ENCODE peak calls at places on chromosomes 12 and 14, in four cellular contexts. One of them, this sample, is unnamed.

GRCh38 chr12:26121841-26122680 is 2.8 kb downstream of the BHLHE41 start:
- DNase-seq in astrocyte: no peak
- DNase-seq in foreskin fibroblast: peak; percentile 17
- DNase-seq in Panc1: no peak
- DNase-seq in this sample: no peak

GRCh38 chr14:75047506-75047905 is 3.8 kb downstream of the MLH3 start:
- DNase-seq in astrocyte: no peak
- DNase-seq in foreskin fibroblast: peak; percentile 39
- DNase-seq in Panc1: no peak
- DNase-seq in this sample: no peak

GRCh38 chr12:27055966-27056365 is 26.4 kb downstream of the C12orf71 start:
- DNase-seq in astrocyte: no peak
- DNase-seq in foreskin fibroblast: no peak
- DNase-seq in Panc1: no peak
- DNase-seq in this sample: no peak

GRCh38 chr14:49892301-49892635 is 614 bp upstream of the ARF6 start:
- DNase-seq in astrocyte: peak; percentile 73
- DNase-seq in foreskin fibroblast: peak; percentile 67
- DNase-seq in Panc1: no peak
- DNase-seq in this sample: peak; percentile 58

GRCh38 chr12:19546611-19547162 is 107.4 kb downstream of the AEBP2 start:
- DNase-seq in astrocyte: peak; percentile 41
- DNase-seq in foreskin fibroblast: peak; percentile 12
- DNase-seq in Panc1: no peak
- DNase-seq in this sample: no peak

GRCh38 chr14:69887740-69888657 is 8.8 kb downstream of the SMOC1 start:
- DNase-seq in astrocyte: peak; percentile 16
- DNase-seq in foreskin fibroblast: peak; percentile 62
- DNase-seq in Panc1: no peak
- DNase-seq in this sample: no peak

GRCh38 chr14:99731536-99732435 is 47.7 kb downstream of the CYP46A1 start:
- DNase-seq in astrocyte: no peak
- DNase-seq in foreskin fibroblast: no peak
- DNase-seq in Panc1: no peak
- DNase-seq in this sample: no peak

GRCh38 chr14:83909507-83909906 is 1620.4 kb upstream of the FLRT2 start:
- DNase-seq in astrocyte: no peak
- DNase-seq in foreskin fibroblast: peak; percentile 4
- DNase-seq in Panc1: no peak
- DNase-seq in this sample: no peak

GRCh38 chr12:1587927-1588573 is 6.3 kb downstream of the FBXL14 start:
- DNase-seq in astrocyte: no peak
- DNase-seq in foreskin fibroblast: no peak
- DNase-seq in Panc1: no peak
- DNase-seq in this sample: no peak

GRCh38 chr12:68189766-68190700 is 30.5 kb upstream of the IFNG start:
- DNase-seq in astrocyte: peak; percentile 89
- DNase-seq in foreskin fibroblast: no peak
- DNase-seq in Panc1: no peak
- DNase-seq in this sample: no peak

GRCh38 chr12:71840226-71840847 is 778 bp downstream of the TBC1D15 start:
- DNase-seq in astrocyte: peak; percentile 74
- DNase-seq in foreskin fibroblast: peak; percentile 68
- DNase-seq in Panc1: peak; percentile 30
- DNase-seq in this sample: peak; percentile 23

GRCh38 chr12:72271741-72272661 is at the start of gene TRHDE:
- DNase-seq in astrocyte: peak; percentile 64
- DNase-seq in foreskin fibroblast: peak; percentile 68
- DNase-seq in Panc1: no peak
- DNase-seq in this sample: no peak

GRCh38 chr14:34699873-34700621 is 14.3 kb downstream of the CFL2 start:
- DNase-seq in astrocyte: peak; percentile 92
- DNase-seq in foreskin fibroblast: peak; percentile 87
- DNase-seq in Panc1: peak; percentile 93
- DNase-seq in this sample: peak; percentile 89

GRCh38 chr14:104682107-104682593 is 7.3 kb upstream of the INF2 start:
- DNase-seq in astrocyte: no peak
- DNase-seq in foreskin fibroblast: no peak
- DNase-seq in Panc1: no peak
- DNase-seq in this sample: no peak

GRCh38 chr12:87642245-87642644 is 387.0 kb downstream of the C12orf50 start:
- DNase-seq in astrocyte: no peak
- DNase-seq in foreskin fibroblast: no peak
- DNase-seq in Panc1: no peak
- DNase-seq in this sample: no peak

GRCh38 chr12:56205445-56205844 is 16.2 kb upstream of the SMARCC2 start:
- DNase-seq in astrocyte: no peak
- DNase-seq in foreskin fibroblast: no peak
- DNase-seq in Panc1: no peak
- DNase-seq in this sample: no peak

GRCh38 chr12:51269174-51270066 is 795 bp downstream of the SMAGP start:
- DNase-seq in astrocyte: peak; percentile 17
- DNase-seq in foreskin fibroblast: no peak
- DNase-seq in Panc1: no peak
- DNase-seq in this sample: no peak

GRCh38 chr12:58186914-58187313 is 245.5 kb downstream of the ATP23 start:
- DNase-seq in astrocyte: no peak
- DNase-seq in foreskin fibroblast: no peak
- DNase-seq in Panc1: no peak
- DNase-seq in this sample: no peak

GRCh38 chr12:126156806-126157574 is 1091.8 kb downstream of the AACS start:
- DNase-seq in astrocyte: no peak
- DNase-seq in foreskin fibroblast: no peak
- DNase-seq in Panc1: no peak
- DNase-seq in this sample: no peak

GRCh38 chr12:108773798-108774788 is 42.8 kb upstream of the CORO1C start:
- DNase-seq in astrocyte: peak; percentile 56
- DNase-seq in foreskin fibroblast: peak; percentile 77
- DNase-seq in Panc1: no peak
- DNase-seq in this sample: peak; percentile 76

GRCh38 chr14:93707475-93707874 is 80.8 kb downstream of the PRIMA1 start:
- DNase-seq in astrocyte: no peak
- DNase-seq in foreskin fibroblast: no peak
- DNase-seq in Panc1: no peak
- DNase-seq in this sample: no peak

GRCh38 chr14:91466192-91466591 is 43.9 kb downstream of the PPP4R3A start:
- DNase-seq in astrocyte: peak; percentile 6
- DNase-seq in foreskin fibroblast: no peak
- DNase-seq in Panc1: no peak
- DNase-seq in this sample: no peak

GRCh38 chr12:10717410-10717809 is 5.7 kb downstream of the YBX3 start:
- DNase-seq in astrocyte: peak; percentile 51
- DNase-seq in foreskin fibroblast: no peak
- DNase-seq in Panc1: no peak
- DNase-seq in this sample: no peak

GRCh38 chr12:83945871-83946270 is 966.7 kb downstream of the SLC6A15 start:
- DNase-seq in astrocyte: peak; percentile 26
- DNase-seq in foreskin fibroblast: peak; percentile 47
- DNase-seq in Panc1: no peak
- DNase-seq in this sample: peak; percentile 10

GRCh38 chr12:18264581-18265075 is 3.3 kb downstream of the PIK3C2G start:
- DNase-seq in astrocyte: no peak
- DNase-seq in foreskin fibroblast: no peak
- DNase-seq in Panc1: no peak
- DNase-seq in this sample: no peak

GRCh38 chr12:1138691-1139090 is 147.7 kb downstream of the ERC1 start:
- DNase-seq in astrocyte: no peak
- DNase-seq in foreskin fibroblast: no peak
- DNase-seq in Panc1: no peak
- DNase-seq in this sample: no peak

GRCh38 chr14:23465261-23465660 is 4.2 kb upstream of the NGDN start:
- DNase-seq in astrocyte: no peak
- DNase-seq in foreskin fibroblast: no peak
- DNase-seq in Panc1: no peak
- DNase-seq in this sample: no peak

GRCh38 chr14:32584079-32584478 is 255.0 kb downstream of the AKAP6 start:
- DNase-seq in astrocyte: no peak
- DNase-seq in foreskin fibroblast: no peak
- DNase-seq in Panc1: no peak
- DNase-seq in this sample: no peak

GRCh38 chr14:32590157-32590556 is 261.1 kb downstream of the AKAP6 start:
- DNase-seq in astrocyte: no peak
- DNase-seq in foreskin fibroblast: no peak
- DNase-seq in Panc1: no peak
- DNase-seq in this sample: no peak

GRCh38 chr14:32593290-32593942 is 264.3 kb downstream of the AKAP6 start:
- DNase-seq in astrocyte: peak; percentile 94
- DNase-seq in foreskin fibroblast: peak; percentile 82
- DNase-seq in Panc1: no peak
- DNase-seq in this sample: peak; percentile 32

DNA sequence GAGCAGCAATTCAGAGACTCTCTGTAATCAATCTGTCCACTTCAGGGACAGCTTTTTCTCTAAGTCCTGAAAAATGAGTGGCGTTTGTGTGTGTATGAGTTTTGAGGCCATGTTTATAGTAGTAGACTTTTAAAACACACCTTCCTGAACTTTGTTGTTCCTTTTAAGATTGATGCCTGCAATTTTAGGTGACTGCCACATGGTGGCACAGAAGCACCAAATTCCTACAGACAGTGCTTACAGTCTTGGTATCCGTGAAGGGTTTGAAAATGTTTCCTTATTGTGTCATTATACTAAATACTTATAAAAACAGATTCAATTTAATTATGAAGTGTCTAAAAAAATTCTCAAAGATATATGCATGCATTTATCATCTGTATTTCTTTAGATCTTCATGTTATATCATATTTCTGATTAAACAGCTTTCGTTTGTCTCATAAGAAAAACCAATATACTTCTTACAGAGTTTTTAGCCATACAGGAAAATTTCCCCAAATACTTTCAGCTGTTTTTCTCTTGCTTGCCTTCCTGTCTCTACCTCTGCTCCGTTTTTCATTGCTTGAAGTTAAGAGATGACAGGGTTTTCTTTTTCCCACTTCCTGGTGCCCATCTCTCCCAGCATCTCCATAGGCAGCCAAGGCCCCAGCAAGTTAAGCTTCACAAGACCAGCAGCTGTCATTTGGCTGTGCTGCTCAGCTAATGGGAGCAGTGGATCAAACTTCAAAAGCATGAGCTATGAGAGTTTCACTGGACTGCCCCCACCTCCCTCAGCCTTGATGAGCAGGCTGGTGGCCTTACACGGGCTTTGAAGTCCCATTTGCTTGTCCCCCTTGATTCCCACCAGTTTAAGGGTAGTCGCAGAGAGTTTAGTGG is 259.6 kb downstream of the AKAP6 start:
- DNase-seq in astrocyte: peak; percentile 40
- DNase-seq in foreskin fibroblast: peak; percentile 46
- DNase-seq in Panc1: no peak
- DNase-seq in this sample: no peak
- TF ChIP-seq CTCF in astrocyte: peak; percentile 95
- TF ChIP-seq CTCF in foreskin fibroblast: peak; percentile 72
- TF ChIP-seq CTCF in Panc1: peak; percentile 63
- TF ChIP-seq CTCF in this sample: peak; percentile 65

GRCh38 chr14:50941151-50941550 is 3.1 kb downstream of the PYGL start:
- DNase-seq in astrocyte: peak; percentile 92
- DNase-seq in foreskin fibroblast: no peak
- DNase-seq in Panc1: no peak
- DNase-seq in this sample: no peak

GRCh38 chr14:50944647-50945413 is 547 bp upstream of the PYGL start:
- DNase-seq in astrocyte: peak; percentile 33
- DNase-seq in foreskin fibroblast: no peak
- DNase-seq in Panc1: no peak
- DNase-seq in this sample: no peak

GRCh38 chr14:50946234-50946935 is 2.1 kb upstream of the PYGL start:
- DNase-seq in astrocyte: no peak
- DNase-seq in foreskin fibroblast: no peak
- DNase-seq in Panc1: no peak
- DNase-seq in this sample: no peak

GRCh38 chr14:50943261-50943942 is 881 bp downstream of the PYGL start:
- DNase-seq in astrocyte: peak; percentile 52
- DNase-seq in foreskin fibroblast: no peak
- DNase-seq in Panc1: no peak
- DNase-seq in this sample: no peak

DNA sequence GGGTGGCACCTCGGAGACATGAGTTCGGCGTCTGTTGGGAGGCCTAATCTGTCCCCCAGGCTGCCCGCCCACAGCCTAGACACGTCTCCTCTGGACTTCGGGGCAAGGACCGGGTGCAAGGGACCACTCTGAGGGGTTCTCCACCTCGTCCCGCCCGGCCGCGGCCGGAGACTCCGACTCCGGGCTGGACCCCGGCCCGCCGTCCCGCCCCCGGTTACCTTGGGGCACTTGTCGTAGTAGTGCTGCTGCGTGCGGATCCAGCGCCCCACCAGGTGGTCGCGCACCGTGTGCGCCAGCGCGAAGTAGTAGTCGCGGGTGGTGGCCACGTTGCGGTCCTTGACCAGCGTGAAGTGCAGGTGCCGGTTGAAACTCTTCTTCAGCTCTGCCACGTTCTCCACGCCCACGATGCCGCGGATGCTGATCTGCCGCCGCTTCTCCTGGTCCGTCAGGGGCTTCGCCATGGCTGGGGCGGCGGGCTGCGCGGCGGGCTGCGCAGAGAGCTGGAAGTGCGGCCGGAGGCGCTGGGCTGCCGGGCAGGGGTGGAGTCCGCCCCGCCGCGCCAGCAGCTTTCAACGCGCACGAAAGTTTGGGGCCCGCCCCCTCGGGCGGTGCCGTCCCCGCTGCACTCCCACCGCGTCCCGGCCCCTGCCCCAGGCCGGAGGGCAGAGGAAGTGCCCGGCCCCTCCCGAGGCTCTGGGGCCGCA is at the start of gene PYGL:
- DNase-seq in astrocyte: peak; percentile 52
- DNase-seq in foreskin fibroblast: peak; percentile 66
- DNase-seq in Panc1: no peak
- DNase-seq in this sample: no peak
- TF ChIP-seq CTCF in astrocyte: no peak
- TF ChIP-seq CTCF in foreskin fibroblast: no peak
- TF ChIP-seq CTCF in Panc1: no peak
- TF ChIP-seq CTCF in this sample: no peak

GRCh38 chr12:43060738-43061137 is 471.2 kb upstream of the PRICKLE1 start:
- DNase-seq in astrocyte: peak; percentile 36
- DNase-seq in foreskin fibroblast: no peak
- DNase-seq in Panc1: no peak
- DNase-seq in this sample: no peak

GRCh38 chr12:43058616-43059015 is 469.1 kb upstream of the PRICKLE1 start:
- DNase-seq in astrocyte: no peak
- DNase-seq in foreskin fibroblast: no peak
- DNase-seq in Panc1: no peak
- DNase-seq in this sample: no peak

DNA sequence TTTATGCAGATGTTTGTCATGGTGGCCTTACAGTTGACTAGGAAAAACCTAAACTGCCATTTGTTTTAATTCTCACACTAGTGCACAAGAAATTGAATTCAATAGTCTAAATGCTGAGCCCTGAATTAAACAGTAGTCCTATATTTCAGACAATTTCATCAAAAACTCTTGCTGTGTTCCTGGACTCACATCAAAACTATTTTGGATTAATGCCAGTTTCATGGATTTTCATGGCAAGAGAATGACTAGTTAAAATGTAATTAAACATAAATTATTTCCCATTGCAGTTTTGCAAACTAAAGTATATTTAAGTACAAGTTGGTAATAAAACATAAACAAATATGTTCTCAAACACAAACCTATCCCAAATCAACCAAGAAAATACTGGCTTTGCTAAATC is 468.0 kb upstream of the PRICKLE1 start:
- DNase-seq in astrocyte: peak; percentile 20
- DNase-seq in foreskin fibroblast: peak; percentile 15
- DNase-seq in Panc1: no peak
- DNase-seq in this sample: no peak
- TF ChIP-seq CTCF in astrocyte: no peak
- TF ChIP-seq CTCF in foreskin fibroblast: no peak
- TF ChIP-seq CTCF in Panc1: no peak
- TF ChIP-seq CTCF in this sample: no peak

GRCh38 chr12:53543539-53543938 is 36.3 kb upstream of the NPFF start:
- DNase-seq in astrocyte: peak; percentile 49
- DNase-seq in foreskin fibroblast: peak; percentile 47
- DNase-seq in Panc1: peak; percentile 64
- DNase-seq in this sample: peak; percentile 47
- TF ChIP-seq CTCF in astrocyte: peak; percentile 91
- TF ChIP-seq CTCF in foreskin fibroblast: peak; percentile 97
- TF ChIP-seq CTCF in Panc1: peak; percentile 91
- TF ChIP-seq CTCF in this sample: peak; percentile 92